ENCODE peak calls at places on chromosomes 13 and 19, in seven cellular contexts. S is CD4-positive, alpha-beta T cell; Z is Right ventricle myocardium superior; W is aorta; H is T-helper 17 cell; E is pancreas; C is left cardiac atrium. F is an unnamed sample.

GRCh38 chr19:41457241-41457640 is 14.3 kb downstream of the ERICH4 start:
- ATAC-seq in S (peak), H (peak), Z (no peak), C (no peak), E (no peak), W (no peak), F (no peak)

GRCh38 chr19:41297628-41298326 is 12.2 kb upstream of the CCDC97 start:
- ATAC-seq in C (peak), W (no peak), E (no peak), H (peak), Z (peak), S (peak), F (peak)

GRCh38 chr13:35898041-35898440 is 233.1 kb downstream of the DCLK1 start:
- ATAC-seq in Z (no peak), W (no peak), H (no peak), E (no peak), C (no peak), S (no peak), F (no peak)

GRCh38 chr19:46289724-46290619 is 6.9 kb upstream of the HIF3A start:
- ATAC-seq in S (no peak), Z (no peak), E (no peak), W (no peak), H (no peak), C (no peak), F (no peak)

GRCh38 chr13:40026741-40027140 is 371.3 kb downstream of the COG6 start:
- ATAC-seq in E (no peak), H (peak), S (peak), C (no peak), W (no peak), Z (no peak), F (no peak)

GRCh38 chr13:60351326-60351725 is 45.7 kb upstream of the TDRD3 start:
- ATAC-seq in W (no peak), S (no peak), C (no peak), Z (no peak), E (no peak), H (no peak), F (no peak)

GRCh38 chr19:51138549-51138979 is 3.5 kb upstream of the SIGLEC7 start:
- ATAC-seq in E (no peak), C (peak), W (peak), S (no peak), H (no peak), Z (peak), F (peak)

GRCh38 chr19:40723661-40724254 is 6.8 kb downstream of the ITPKC start:
- ATAC-seq in C (no peak), H (no peak), Z (no peak), E (no peak), S (no peak), W (no peak), F (no peak)

GRCh38 chr13:64993514-64994164 is 2236.5 kb downstream of the PCDH9 start:
- ATAC-seq in H (no peak), C (no peak), W (no peak), S (no peak), Z (no peak), E (no peak), F (no peak)

GRCh38 chr19:53103903-53104203 is 631 bp upstream of the ZNF160 start:
- ATAC-seq in Z (no peak), E (no peak), H (no peak), W (no peak), S (no peak), C (no peak), F (no peak)